ENCODE peak calls at places on chromosome 22, in five cellular contexts. M, H, R, E and W are unnamed samples.

GRCh38 chr22:32870474-32870873 is 69.0 kb downstream of the TIMP3 start:
- DNase-seq in E (no peak), M (no peak), H (no peak), R (no peak), W (no peak)

GRCh38 chr22:39092111-39092867 is 4.8 kb upstream of the APOBEC3H start:
- DNase-seq in R (no peak), E (no peak), M (no peak), H (no peak), W (no peak)

GRCh38 chr22:27576815-27577564 is 224.6 kb downstream of the MN1 start:
- DNase-seq in M (peak; percentile 96), E (no peak), R (no peak), H (no peak), W (no peak)

GRCh38 chr22:19011075-19011474 is 75.0 kb upstream of the PRODH start:
- DNase-seq in E (no peak), M (no peak), H (no peak), R (no peak), W (no peak)

GRCh38 chr22:37501610-37502341 is 15.6 kb upstream of the MFNG start:
- DNase-seq in M (peak; percentile 92), R (no peak), H (no peak), E (peak; percentile 77), W (peak; percentile 72)

GRCh38 chr22:33544707-33545106 is 375.6 kb downstream of the LARGE1 start:
- DNase-seq in E (no peak), M (peak; percentile 4), H (no peak), R (no peak), W (no peak)

GRCh38 chr22:41030891-41031290 is 61.5 kb upstream of the EP300 start:
- DNase-seq in M (peak; percentile 82), E (peak; percentile 40), H (no peak), R (no peak), W (no peak)

GRCh38 chr22:44582016-44582415 is 84.0 kb upstream of the RTL6 start:
- DNase-seq in H (no peak), E (no peak), M (no peak), R (no peak), W (peak; percentile 19)

GRCh38 chr22:37681556-37682049 is 4.5 kb upstream of the NOL12 start:
- DNase-seq in E (peak; percentile 88), R (peak; percentile 54), M (peak; percentile 84), H (peak; percentile 53), W (peak; percentile 74)

GRCh38 chr22:32079110-32080089 is 36.3 kb downstream of the SLC5A1 start:
- DNase-seq in E (peak; percentile 81), R (no peak), M (peak; percentile 72), H (no peak), W (no peak)